ENCODE peak calls at places on chromosomes 1 and 21, in nine cellular contexts. O is NCI-H2081, I is progenitor cell of endocrine pancreas, V is GM12865, H is NCI-H1105, B is Right ventricle myocardium inferior, N is GDM1, L is NCI-H2227 treated with DMSO at 0.1 percent for 48 hours, Q is activated B cell treated with CpG ODN at 0.5 μM for 24 hours. G is an unnamed sample.

GRCh38 chr1:110150330-110151174 is at the start of gene SLC6A17:
- DNase-seq in O (peak), I (peak), V (peak), H (peak), B (no peak), N (no peak), L (peak), Q (no peak), G (no peak)

GRCh38 chr21:32383812-32384211 is 9.0 kb downstream of the URB1 start:
- DNase-seq in O (no peak), I (no peak), V (no peak), H (no peak), B (no peak), N (no peak), L (no peak), Q (no peak), G (no peak)

GRCh38 chr1:148372731-148373130 is 110.4 kb downstream of the PPIAL4G start:
- DNase-seq in O (no peak), I (no peak), V (peak), H (no peak), B (no peak), N (no peak), L (no peak), Q (no peak), G (no peak)

GRCh38 chr1:231665046-231665445 is 38.5 kb downstream of the DISC1 start:
- DNase-seq in O (no peak), I (no peak), V (no peak), H (no peak), B (no peak), N (no peak), L (no peak), Q (no peak), G (no peak)

GRCh38 chr1:77540501-77541161 is 141.8 kb downstream of the ZZZ3 start:
- DNase-seq in O (no peak), I (no peak), V (peak), H (no peak), B (no peak), N (no peak), L (no peak), Q (peak), G (no peak)

GRCh38 chr1:172255223-172255560 is 165.3 kb upstream of the C1orf105 start:
- DNase-seq in O (no peak), I (no peak), V (no peak), H (no peak), B (no peak), N (no peak), L (no peak), Q (no peak), G (no peak)

GRCh38 chr21:45891388-45892155 is 90.0 kb upstream of the COL6A1 start:
- DNase-seq in O (no peak), I (no peak), V (no peak), H (no peak), B (no peak), N (no peak), L (no peak), Q (no peak), G (no peak)

GRCh38 chr1:224623743-224624333 is 7.7 kb downstream of the CNIH3 start:
- DNase-seq in O (no peak), I (no peak), V (peak), H (no peak), B (no peak), N (peak), L (no peak), Q (no peak), G (peak)

GRCh38 chr1:44436401-44437394 is 31.6 kb downstream of the RNF220 start:
- DNase-seq in O (no peak), I (no peak), V (no peak), H (no peak), B (no peak), N (no peak), L (peak), Q (no peak), G (no peak)

GRCh38 chr21:26952274-26953066 is 14.4 kb downstream of the ADAMTS5 start:
- DNase-seq in O (no peak), I (no peak), V (no peak), H (no peak), B (no peak), N (no peak), L (no peak), Q (no peak), G (no peak)

GRCh38 chr1:164836614-164837018 is 277.6 kb downstream of the PBX1 start:
- DNase-seq in O (peak), I (no peak), V (no peak), H (peak), B (no peak), N (no peak), L (peak), Q (no peak), G (no peak)

GRCh38 chr1:207282496-207283380 is 38.7 kb upstream of the CD55 start:
- DNase-seq in O (no peak), I (no peak), V (no peak), H (no peak), B (no peak), N (no peak), L (no peak), Q (no peak), G (no peak)

GRCh38 chr1:162384601-162385279 is 3.2 kb downstream of the C1orf226 start:
- DNase-seq in O (no peak), I (no peak), V (no peak), H (no peak), B (no peak), N (no peak), L (no peak), Q (no peak), G (no peak)

GRCh38 chr1:118960567-118961136 is 27.5 kb downstream of the TBX15 start:
- DNase-seq in O (no peak), I (no peak), V (no peak), H (no peak), B (no peak), N (no peak), L (no peak), Q (no peak), G (no peak)

GRCh38 chr1:204828352-204828850 is 42.3 kb upstream of the NFASC start:
- DNase-seq in O (peak), I (peak), V (peak), H (peak), B (peak), N (no peak), L (peak), Q (peak), G (no peak)

GRCh38 chr1:151715726-151716404 is 738 bp downstream of the CELF3 start:
- DNase-seq in O (peak), I (no peak), V (peak), H (peak), B (no peak), N (no peak), L (peak), Q (no peak), G (no peak)

GRCh38 chr1:184649500-184649899 is 105.2 kb downstream of the EDEM3 start:
- DNase-seq in O (no peak), I (no peak), V (peak), H (no peak), B (peak), N (no peak), L (no peak), Q (no peak), G (no peak)

GRCh38 chr1:234782821-234783220 is 172.8 kb upstream of the IRF2BP2 start:
- DNase-seq in O (no peak), I (no peak), V (no peak), H (no peak), B (no peak), N (no peak), L (no peak), Q (no peak), G (no peak)

GRCh38 chr1:179815642-179816041 is 62.0 kb downstream of the TOR1AIP2 start:
- DNase-seq in O (no peak), I (no peak), V (no peak), H (no peak), B (peak), N (no peak), L (no peak), Q (no peak), G (no peak)

GRCh38 chr21:42942244-42942643 is 16.8 kb upstream of the ERVH48-1 start:
- DNase-seq in O (no peak), I (no peak), V (no peak), H (no peak), B (no peak), N (no peak), L (no peak), Q (no peak), G (no peak)

GRCh38 chr1:61588736-61589381 is 136.1 kb downstream of the TM2D1 start:
- DNase-seq in O (peak), I (peak), V (peak), H (peak), B (no peak), N (peak), L (peak), Q (no peak), G (no peak)

GRCh38 chr1:3746784-3747521 is 5.3 kb upstream of the CCDC27 start:
- DNase-seq in O (peak), I (peak), V (peak), H (peak), B (peak), N (no peak), L (peak), Q (peak), G (no peak)

GRCh38 chr1:236532850-236533249 is 9.1 kb downstream of the LGALS8 start:
- DNase-seq in O (no peak), I (no peak), V (no peak), H (no peak), B (no peak), N (no peak), L (no peak), Q (no peak), G (no peak)

G was measured in CD14-positive monocyte.